ENCODE peak calls at places on chromosomes 13 and 19, in nine cellular contexts. S, T, F, H, N, E, W, O and L are unnamed samples.

GRCh38 chr19:31152906-31153305 is 196.3 kb downstream of the TSHZ3 start:
- DNase-seq in S (no peak), T (no peak), F (no peak), H (no peak), N (no peak), E (no peak), W (no peak), O (no peak), L (no peak)

GRCh38 chr19:38842439-38843174 is 7.2 kb downstream of the HNRNPL start:
- DNase-seq in S (no peak), T (peak), F (no peak), H (no peak), N (no peak), E (no peak), W (no peak), O (no peak), L (no peak)

GRCh38 chr13:43242040-43242439 is 218.7 kb downstream of the DNAJC15 start:
- DNase-seq in S (no peak), T (no peak), F (no peak), H (no peak), N (no peak), E (no peak), W (no peak), O (no peak), L (no peak)

GRCh38 chr19:39237200-39238184 is 7.3 kb downstream of the IFNL3 start:
- DNase-seq in S (peak), T (peak), F (no peak), H (peak), N (no peak), E (peak), W (no peak), O (no peak), L (peak)

GRCh38 chr13:26785845-26786630 is 25.5 kb upstream of the GPR12 start:
- DNase-seq in S (no peak), T (peak), F (peak), H (no peak), N (peak), E (peak), W (no peak), O (peak), L (no peak)

GRCh38 chr13:50685491-50685890 is 158.0 kb downstream of the DLEU7 start:
- DNase-seq in S (peak), T (peak), F (peak), H (peak), N (peak), E (no peak), W (peak), O (peak), L (no peak)

GRCh38 chr13:79995334-79995733 is 345.6 kb downstream of the SPRY2 start:
- DNase-seq in S (no peak), T (no peak), F (peak), H (no peak), N (no peak), E (no peak), W (no peak), O (no peak), L (peak)

GRCh38 chr13:114068723-114069322 is 63.6 kb downstream of the RASA3 start:
- DNase-seq in S (no peak), T (peak), F (peak), H (no peak), N (peak), E (no peak), W (peak), O (no peak), L (no peak)

GRCh38 chr13:78660130-78660857 is 1.3 kb upstream of the OBI1 start:
- DNase-seq in S (no peak), T (peak), F (peak), H (no peak), N (peak), E (peak), W (no peak), O (no peak), L (no peak)

GRCh38 chr13:99975626-99976025 is 4.1 kb upstream of the ZIC5 start:
- DNase-seq in S (no peak), T (no peak), F (no peak), H (no peak), N (no peak), E (peak), W (no peak), O (peak), L (no peak)

GRCh38 chr13:99977912-99978780 is 3.4 kb upstream of the ZIC2 start:
- DNase-seq in S (no peak), T (no peak), F (no peak), H (no peak), N (no peak), E (peak), W (no peak), O (peak), L (no peak)

GRCh38 chr13:99977334-99977911 is 4.2 kb upstream of the ZIC2 start:
- DNase-seq in S (no peak), T (no peak), F (no peak), H (no peak), N (no peak), E (peak), W (no peak), O (no peak), L (no peak)

GRCh38 chr13:99974939-99975561 is 3.5 kb upstream of the ZIC5 start:
- DNase-seq in S (no peak), T (no peak), F (no peak), H (peak), N (no peak), E (peak), W (no peak), O (peak), L (no peak)

GRCh38 chr13:99976502-99977115 is 5.0 kb upstream of the ZIC2 start:
- DNase-seq in S (no peak), T (no peak), F (no peak), H (no peak), N (no peak), E (no peak), W (no peak), O (no peak), L (no peak)
- TF ChIP-seq CTCF in S (no peak), T (no peak), F (no peak), H (no peak), N (no peak), E (no peak), W (no peak), O (no peak), L (no peak)

GRCh38 chr13:28163587-28163986 is 25.2 kb downstream of the PAN3 start:
- DNase-seq in S (no peak), T (no peak), F (no peak), H (no peak), N (no peak), E (no peak), W (no peak), O (no peak), L (no peak)

GRCh38 chr13:28159057-28159456 is 20.7 kb downstream of the PAN3 start:
- DNase-seq in S (no peak), T (no peak), F (no peak), H (no peak), N (no peak), E (no peak), W (no peak), O (no peak), L (no peak)

DNA sequence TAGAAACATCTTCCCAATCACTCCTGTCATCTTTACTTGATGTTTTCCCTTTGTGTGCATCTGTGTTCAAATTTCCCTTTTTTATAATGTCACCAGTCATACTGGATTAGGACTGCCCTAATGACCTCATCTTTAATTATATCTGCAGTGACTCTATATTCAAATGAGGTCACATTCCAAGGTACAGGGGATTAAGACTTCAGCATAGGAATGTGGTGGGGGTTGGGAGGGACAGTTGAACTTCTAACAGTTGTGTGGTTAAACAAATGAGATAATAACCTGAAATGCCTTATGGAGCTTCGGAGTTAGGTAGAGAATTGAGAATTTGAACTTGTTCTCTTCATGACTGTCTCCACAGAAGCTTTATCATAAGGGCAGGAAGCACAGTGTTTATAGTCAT is 23.0 kb downstream of the PAN3 start:
- DNase-seq in S (no peak), T (peak), F (peak), H (no peak), N (no peak), E (peak), W (no peak), O (peak), L (no peak)
- H3K27ac ChIP-seq in S (peak), T (no peak), F (peak), H (no peak), N (no peak), E (peak), W (no peak), O (no peak), L (no peak)

GRCh38 chr19:52748336-52748950 is 13.6 kb upstream of the ZNF611 start:
- DNase-seq in S (no peak), T (no peak), F (peak), H (no peak), N (no peak), E (no peak), W (no peak), O (peak), L (peak)
- TF ChIP-seq CTCF in S (peak), T (peak), F (peak), H (peak), N (peak), E (peak), W (peak), O (peak), L (no peak)

GRCh38 chr13:28324181-28324789 is 170.6 kb downstream of the FLT1 start:
- DNase-seq in S (peak), T (peak), F (peak), H (no peak), N (peak), E (peak), W (no peak), O (peak), L (peak)
- H3K27ac ChIP-seq in S (no peak), T (no peak), F (no peak), H (no peak), N (no peak), E (no peak), W (no peak), O (no peak), L (no peak)

DNA sequence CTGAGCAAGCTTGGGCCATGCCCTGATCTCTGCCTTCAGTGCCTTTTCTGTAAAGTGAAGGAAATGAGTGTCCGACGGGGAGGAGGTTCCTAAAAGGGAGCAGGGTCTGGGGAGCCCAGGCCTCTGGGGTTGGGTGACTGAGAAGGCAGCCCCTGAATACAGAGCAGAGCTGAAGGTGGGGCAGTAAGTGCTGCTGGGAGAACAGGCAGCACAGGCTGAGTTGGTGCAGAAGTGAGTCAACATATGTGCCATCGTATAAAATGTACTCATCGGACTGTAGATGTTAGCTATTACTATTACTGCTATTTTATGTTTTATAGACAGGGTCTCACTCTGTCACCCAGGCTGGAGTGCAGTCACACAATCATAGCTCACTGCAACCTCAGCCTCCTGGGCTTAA is 1.0 kb upstream of the HAMP start:
- DNase-seq in S (no peak), T (no peak), F (no peak), H (no peak), N (no peak), E (no peak), W (no peak), O (no peak), L (no peak)
- TF ChIP-seq CTCF in S (no peak), T (no peak), F (no peak), H (no peak), N (no peak), E (no peak), W (no peak), O (no peak), L (no peak)

GRCh38 chr19:326851-327250 is 17.7 kb downstream of the MIER2 start:
- DNase-seq in S (no peak), T (no peak), F (no peak), H (no peak), N (no peak), E (no peak), W (no peak), O (no peak), L (no peak)
- H3K27ac ChIP-seq in S (no peak), T (no peak), F (no peak), H (no peak), N (no peak), E (no peak), W (no peak), O (no peak), L (no peak)